ENCODE peak calls at places on chromosomes 3 and 15, in six cellular contexts. B, K, X, W, T and H are unnamed samples.

GRCh38 chr3:52771702-52772101 is 962 bp upstream of the NEK4 start:
- DNase-seq in W (no peak), K (no peak), B (peak), T (no peak), X (no peak), H (no peak)

GRCh38 chr3:177179281-177180067 is 17.8 kb downstream of the TBL1XR1 start:
- DNase-seq in W (no peak), X (no peak), K (no peak), B (no peak), T (no peak), H (no peak)

GRCh38 chr15:70376929-70377691 is 279.4 kb upstream of the TLE3 start:
- DNase-seq in B (peak), T (peak), X (peak), K (no peak), W (no peak), H (no peak)

GRCh38 chr3:101065962-101066361 is 72.7 kb upstream of the ABI3BP start:
- DNase-seq in X (no peak), W (no peak), T (no peak), B (no peak), K (no peak), H (no peak)

GRCh38 chr3:161305095-161305991 is 66.0 kb downstream of the SPTSSB start:
- DNase-seq in K (no peak), T (no peak), X (no peak), B (no peak), W (no peak), H (no peak)

GRCh38 chr3:146142757-146143156 is 18.2 kb downstream of the PLOD2 start:
- DNase-seq in K (no peak), B (no peak), X (no peak), W (no peak), T (no peak), H (no peak)

GRCh38 chr3:175346573-175347356 is 487.6 kb downstream of the NAALADL2 start:
- DNase-seq in W (no peak), X (no peak), T (peak), K (peak), B (peak), H (no peak)

GRCh38 chr15:101152914-101153313 is 98.9 kb downstream of the CHSY1 start:
- DNase-seq in W (no peak), X (peak), T (no peak), B (no peak), K (no peak), H (no peak)

GRCh38 chr15:98914626-98915025 is 93.0 kb downstream of the PGPEP1L start:
- DNase-seq in X (no peak), W (no peak), B (no peak), K (no peak), T (no peak), H (no peak)

GRCh38 chr3:13207578-13207922 is 134.3 kb upstream of the IQSEC1 start:
- DNase-seq in T (no peak), W (no peak), X (no peak), B (no peak), K (no peak), H (no peak)

GRCh38 chr3:53224536-53224935 is 31.3 kb downstream of the TKT start:
- DNase-seq in K (no peak), T (no peak), X (no peak), B (no peak), W (no peak), H (no peak)

GRCh38 chr15:99507016-99507731 is 58.6 kb upstream of the MEF2A start:
- DNase-seq in W (no peak), T (no peak), B (no peak), X (no peak), K (no peak), H (no peak)

GRCh38 chr15:67146214-67146613 is 80.8 kb downstream of the SMAD3 start:
- DNase-seq in T (peak), X (no peak), K (peak), W (no peak), B (no peak), H (no peak)

GRCh38 chr15:81224232-81224631 is 27.6 kb downstream of the IL16 start:
- DNase-seq in W (no peak), K (no peak), X (no peak), B (no peak), T (no peak), H (no peak)

GRCh38 chr15:65421360-65422215 is 1.2 kb downstream of the IGDCC4 start:
- DNase-seq in K (peak), X (peak), W (no peak), T (peak), B (peak), H (no peak)

GRCh38 chr3:38232701-38233100 is 32.9 kb upstream of the SLC22A13 start:
- DNase-seq in T (no peak), W (no peak), K (no peak), X (no peak), B (no peak), H (no peak)

GRCh38 chr3:183698318-183698731 is 728 bp downstream of the YEATS2 start:
- DNase-seq in B (peak), K (peak), T (peak), W (peak), X (peak), H (no peak)

GRCh38 chr3:48739955-48740823 is 23.2 kb upstream of the IP6K2 start:
- DNase-seq in X (peak), K (peak), B (peak), T (peak), W (peak), H (peak)

GRCh38 chr3:88960019-88960418 is 147.4 kb upstream of the EPHA3 start:
- DNase-seq in B (no peak), T (no peak), K (no peak), X (no peak), W (no peak), H (no peak)

GRCh38 chr3:10023587-10024310 is 2.5 kb upstream of the FANCD2 start:
- DNase-seq in X (no peak), T (no peak), K (no peak), W (no peak), B (no peak), H (no peak)

GRCh38 chr3:37785718-37786117 is 76.0 kb upstream of the CTDSPL start:
- DNase-seq in W (no peak), T (peak), X (no peak), B (no peak), K (peak), H (no peak)

GRCh38 chr3:36206936-36207620 is 173.2 kb upstream of the STAC start:
- DNase-seq in T (no peak), B (no peak), W (no peak), K (no peak), X (no peak), H (no peak)

GRCh38 chr15:31442203-31443090 is 115.8 kb downstream of the KLF13 start:
- DNase-seq in T (no peak), W (no peak), K (peak), B (peak), X (peak), H (no peak)
- TF ChIP-seq CTCF in T (no peak), W (no peak), K (no peak), B (no peak), X (peak), H (no peak)

GRCh38 chr15:28878209-28878608 is 7.6 kb upstream of the APBA2 start:
- DNase-seq in W (no peak), T (no peak), K (no peak), B (no peak), X (no peak), H (no peak)

GRCh38 chr15:28881600-28881999 is 4.2 kb upstream of the APBA2 start:
- DNase-seq in T (no peak), X (no peak), W (no peak), B (no peak), K (no peak), H (no peak)

GRCh38 chr15:28881170-28881569 is 4.6 kb upstream of the APBA2 start:
- DNase-seq in B (no peak), W (no peak), K (no peak), T (no peak), X (no peak), H (no peak)

GRCh38 chr15:28879551-28879950 is 6.2 kb upstream of the APBA2 start:
- DNase-seq in W (no peak), B (no peak), T (no peak), X (no peak), K (no peak), H (no peak)

GRCh38 chr15:28880680-28881079 is 5.1 kb upstream of the APBA2 start:
- DNase-seq in K (no peak), B (no peak), X (no peak), W (no peak), T (no peak), H (no peak)
- TF ChIP-seq CTCF in K (no peak), B (no peak), X (no peak), W (no peak), T (no peak), H (no peak)

DNA sequence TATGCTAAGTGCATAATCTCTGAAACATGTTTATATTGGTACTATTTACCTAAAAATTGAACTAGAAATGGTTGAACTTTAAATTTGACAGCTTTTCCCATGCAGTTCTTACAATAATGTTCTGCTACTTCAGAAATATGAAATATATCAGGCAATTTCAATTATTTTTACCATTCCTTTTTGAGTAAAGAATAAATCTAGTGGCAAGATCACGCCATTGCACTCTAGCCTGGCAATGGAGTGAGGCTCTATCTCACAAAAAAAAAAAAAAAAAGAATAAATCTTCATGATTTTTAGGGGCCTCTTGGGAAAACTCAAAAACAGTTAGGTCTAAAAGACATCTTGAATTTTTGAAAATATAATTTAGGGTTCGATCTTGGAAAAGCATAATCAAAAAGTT is 10.6 kb upstream of the DNAAF4 start:
- DNase-seq in B (no peak), X (no peak), W (no peak), K (no peak), T (no peak), H (no peak)
- TF ChIP-seq CTCF in B (no peak), X (no peak), W (no peak), K (no peak), T (no peak), H (no peak)

DNA sequence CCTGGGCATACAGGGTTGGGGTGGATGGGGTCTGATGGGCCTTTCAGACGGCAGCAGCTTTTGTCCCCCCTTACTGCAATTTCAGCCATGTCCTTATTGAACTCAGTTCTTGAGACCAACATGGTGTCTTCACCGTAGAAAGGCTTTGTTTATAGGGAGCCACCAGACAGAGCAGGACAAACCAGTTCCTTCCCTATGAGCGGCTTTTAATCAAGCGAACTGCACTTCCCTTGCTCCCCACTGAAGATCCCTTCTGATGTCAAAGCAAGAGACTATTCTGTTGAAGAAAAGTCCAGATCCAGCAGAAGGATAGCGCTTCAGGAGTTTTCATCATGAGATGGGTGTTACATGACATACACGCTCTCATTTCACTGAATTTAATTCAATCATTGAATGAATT is 100.4 kb downstream of the CD47 start:
- DNase-seq in W (no peak), T (no peak), K (no peak), X (no peak), B (no peak), H (no peak)
- TF ChIP-seq CTCF in W (no peak), T (no peak), K (no peak), X (no peak), B (no peak), H (no peak)

GRCh38 chr15:73683257-73683623 is 943 bp upstream of the CD276 start:
- DNase-seq in T (no peak), B (peak), W (no peak), K (no peak), X (no peak), H (no peak)

GRCh38 chr15:73682597-73683090 is 1.5 kb upstream of the CD276 start:
- DNase-seq in B (peak), X (no peak), K (no peak), W (no peak), T (no peak), H (no peak)

GRCh38 chr15:73681856-73682596 is 2.2 kb upstream of the CD276 start:
- DNase-seq in W (no peak), T (no peak), B (peak), K (no peak), X (no peak), H (no peak)

GRCh38 chr15:73685561-73685960 is 1.4 kb downstream of the CD276 start:
- DNase-seq in X (no peak), B (peak), K (no peak), W (no peak), T (no peak), H (no peak)

DNA sequence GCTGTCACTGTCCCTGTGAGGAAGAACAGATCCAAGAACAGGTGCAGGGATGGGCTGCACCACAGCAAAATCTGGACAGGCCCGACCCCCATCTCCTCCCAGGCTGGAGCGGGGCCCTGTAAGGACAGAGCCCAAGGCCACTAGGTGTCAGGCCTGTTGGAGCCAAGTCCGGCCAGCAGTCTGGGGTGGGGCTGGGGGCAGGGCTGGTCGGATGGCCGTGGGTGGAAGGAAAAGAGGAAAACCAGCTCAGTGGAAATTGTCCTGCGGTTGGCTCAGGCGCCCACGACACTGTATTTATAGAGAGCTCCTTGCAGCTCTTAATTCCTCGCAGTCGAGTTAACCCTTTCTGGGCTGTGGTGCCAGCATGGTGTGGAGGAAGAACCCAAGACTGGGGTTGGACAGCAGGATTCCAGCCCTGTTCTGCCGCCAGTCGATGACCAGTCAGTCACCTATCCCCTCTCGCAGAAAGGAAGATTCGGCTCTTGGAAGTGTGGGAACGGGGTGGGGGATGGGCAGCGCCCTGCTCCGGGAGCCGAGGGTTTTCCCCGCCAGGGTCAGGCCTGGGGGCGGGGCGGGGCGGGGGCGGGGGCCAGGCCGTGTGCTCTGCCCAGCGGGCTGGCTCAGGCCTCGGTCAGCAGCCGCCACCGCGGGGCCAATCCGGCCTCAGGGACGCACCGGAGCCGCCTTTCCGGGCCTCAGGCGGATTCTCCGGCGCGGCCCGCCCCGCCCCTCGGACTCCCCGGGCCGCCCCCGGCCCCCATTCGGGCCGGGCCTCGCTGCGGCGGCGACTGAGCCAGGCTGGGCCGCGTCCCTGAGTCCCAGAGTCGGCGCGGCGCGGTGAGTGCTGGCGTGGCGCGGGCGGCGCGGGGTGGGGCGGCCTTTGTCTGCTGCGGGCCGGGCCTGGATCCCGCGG is at the start of gene CD276:
- DNase-seq in K (peak), B (peak), W (no peak), X (peak), T (peak), H (peak)
- TF ChIP-seq CTCF in K (no peak), B (no peak), W (no peak), X (peak), T (no peak), H (no peak)